ENCODE peak calls at places on chromosome 12, in seven cellular contexts. S is HFFc6; M is effector memory CD4-positive, alpha-beta T cell; E is NCI-H345; I is Kasumi-1; X is astrocyte of the spinal cord; J is mucosa of gallbladder. A is an unnamed sample.
A peak's percentile ranks its signal among the peaks of the same experiment; 100 is the strongest.

GRCh38 chr12:64390275-64390851 is at the start of gene C12orf56:
- DNase-seq in J (no peak), M (no peak), E (no peak), S (no peak), X (no peak), I (no peak), A (no peak)

GRCh38 chr12:29796823-29797263 is 13.1 kb upstream of the TMTC1 start:
- DNase-seq in M (no peak), X (peak; percentile 92), J (peak; percentile 61), I (no peak), E (no peak), S (peak; percentile 49), A (no peak)

GRCh38 chr12:57280234-57281062 is 29.5 kb upstream of the STAC3 start:
- DNase-seq in J (peak; percentile 62), X (peak; percentile 91), I (peak; percentile 67), S (peak; percentile 94), E (no peak), M (peak; percentile 24), A (no peak)

GRCh38 chr12:132143328-132144071 is 619 bp downstream of the DDX51 start:
- DNase-seq in X (no peak), E (no peak), J (no peak), S (no peak), M (peak; percentile 13), I (no peak), A (no peak)

GRCh38 chr12:53949631-53950440 is 4.9 kb upstream of the HOXC12 start:
- DNase-seq in X (no peak), I (no peak), S (no peak), M (no peak), J (no peak), E (peak; percentile 23), A (no peak)

GRCh38 chr12:114916124-114916523 is 232.1 kb upstream of the TBX3 start:
- DNase-seq in S (peak; percentile 90), J (no peak), X (peak; percentile 74), E (no peak), I (no peak), M (no peak), A (no peak)

GRCh38 chr12:57898308-57898970 is 42.9 kb upstream of the ATP23 start:
- DNase-seq in M (no peak), E (no peak), X (peak; percentile 1), I (peak; percentile 26), J (no peak), S (no peak), A (no peak)

GRCh38 chr12:119868992-119869391 is 8.1 kb downstream of the CIT start:
- DNase-seq in S (peak; percentile 30), E (no peak), J (no peak), M (no peak), X (peak; percentile 15), I (no peak), A (no peak)

GRCh38 chr12:68440068-68440581 is 108.0 kb upstream of the MDM1 start:
- DNase-seq in I (no peak), X (peak; percentile 48), J (no peak), E (no peak), M (no peak), S (peak; percentile 22), A (no peak)

GRCh38 chr12:52865090-52865944 is 16.5 kb upstream of the KRT78 start:
- DNase-seq in X (peak; percentile 66), S (peak; percentile 62), E (peak; percentile 81), M (no peak), I (peak; percentile 40), J (peak; percentile 63), A (peak; percentile 66)

GRCh38 chr12:47775100-47775911 is 2.3 kb downstream of the SLC48A1 start:
- DNase-seq in J (no peak), M (no peak), I (peak; percentile 85), E (no peak), S (peak; percentile 64), X (no peak), A (peak; percentile 37)

GRCh38 chr12:75568387-75568786 is 57.0 kb upstream of the KRR1 start:
- DNase-seq in M (no peak), I (no peak), X (peak; percentile 70), J (no peak), E (no peak), S (no peak), A (no peak)

GRCh38 chr12:46300906-46301305 is 32.1 kb upstream of the SLC38A1 start:
- DNase-seq in X (peak; percentile 32), I (peak; percentile 85), S (no peak), E (peak; percentile 19), J (no peak), M (no peak), A (peak; percentile 37)

GRCh38 chr12:52346596-52346995 is 20.7 kb downstream of the KRT85 start:
- DNase-seq in M (no peak), S (no peak), X (no peak), E (no peak), I (no peak), J (peak; percentile 61), A (peak; percentile 46)